ENCODE peak calls at places on chromosomes 13 and 19, in nine cellular contexts. A, I, P, Z, H, T, B, W and Y are unnamed samples.

GRCh38 chr13:110319397-110319773 is 12.3 kb downstream of the COL4A2 start:
- ATAC-seq in A (no peak), I (no peak), P (no peak), Z (peak; percentile 21), H (no peak), T (peak; percentile 2), B (no peak), W (no peak), Y (no peak)

GRCh38 chr19:6718741-6719539 is 1.5 kb downstream of the C3 start:
- ATAC-seq in A (peak; percentile 89), I (peak; percentile 9), P (no peak), Z (peak; percentile 82), H (peak; percentile 18), T (peak; percentile 57), B (peak; percentile 69), W (peak; percentile 21), Y (peak; percentile 11)

GRCh38 chr13:30477346-30478235 is 11.9 kb upstream of the HMGB1 start:
- ATAC-seq in A (peak; percentile 29), I (no peak), P (no peak), Z (no peak), H (no peak), T (no peak), B (no peak), W (peak; percentile 14), Y (no peak)

GRCh38 chr13:51291341-51291740 is 48.1 kb upstream of the SERPINE3 start:
- ATAC-seq in A (no peak), I (no peak), P (peak; percentile 77), Z (no peak), H (peak; percentile 59), T (peak; percentile 77), B (peak; percentile 89), W (peak; percentile 75), Y (no peak)

GRCh38 chr13:46633416-46633815 is 80.4 kb downstream of the LRCH1 start:
- ATAC-seq in A (no peak), I (peak; percentile 90), P (no peak), Z (peak; percentile 17), H (peak; percentile 52), T (peak; percentile 79), B (no peak), W (peak; percentile 67), Y (peak; percentile 43)

GRCh38 chr13:25882732-25883357 is 169.0 kb downstream of the SHISA2 start:
- ATAC-seq in A (no peak), I (no peak), P (no peak), Z (no peak), H (no peak), T (no peak), B (no peak), W (no peak), Y (no peak)

GRCh38 chr19:49423985-49424303 is 703 bp upstream of the PTH2 start:
- ATAC-seq in A (no peak), I (no peak), P (no peak), Z (no peak), H (no peak), T (no peak), B (no peak), W (no peak), Y (no peak)

GRCh38 chr13:113855012-113855921 is 8.6 kb downstream of the GAS6 start:
- ATAC-seq in A (no peak), I (no peak), P (peak; percentile 70), Z (no peak), H (no peak), T (no peak), B (no peak), W (no peak), Y (no peak)

GRCh38 chr13:95842898-95843297 is 166.0 kb downstream of the DNAJC3 start:
- ATAC-seq in A (no peak), I (no peak), P (no peak), Z (no peak), H (no peak), T (no peak), B (no peak), W (no peak), Y (no peak)

GRCh38 chr19:47414469-47414868 is 4.9 kb downstream of the MEIS3 start:
- ATAC-seq in A (peak; percentile 87), I (no peak), P (no peak), Z (no peak), H (no peak), T (peak; percentile 81), B (peak; percentile 88), W (peak; percentile 84), Y (no peak)

GRCh38 chr13:97849305-97849704 is 104.2 kb upstream of the IPO5 start:
- ATAC-seq in A (peak; percentile 70), I (peak; percentile 73), P (peak; percentile 49), Z (peak; percentile 88), H (no peak), T (peak; percentile 81), B (peak; percentile 97), W (peak; percentile 77), Y (no peak)

GRCh38 chr13:29540334-29540733 is 55.2 kb downstream of the SLC7A1 start:
- ATAC-seq in A (no peak), I (no peak), P (no peak), Z (no peak), H (no peak), T (no peak), B (no peak), W (no peak), Y (no peak)

GRCh38 chr13:40233731-40234195 is 432.7 kb downstream of the FOXO1 start:
- ATAC-seq in A (no peak), I (no peak), P (peak; percentile 70), Z (no peak), H (peak; percentile 23), T (no peak), B (no peak), W (no peak), Y (no peak)

GRCh38 chr19:44356383-44357111 is at the start of gene ZNF112:
- ATAC-seq in A (peak; percentile 97), I (peak; percentile 100), P (peak; percentile 100), Z (peak; percentile 100), H (peak; percentile 100), T (peak; percentile 100), B (peak; percentile 100), W (peak; percentile 100), Y (peak; percentile 100)

GRCh38 chr13:85284349-85284748 is 514.9 kb downstream of the SLITRK6 start:
- ATAC-seq in A (no peak), I (no peak), P (no peak), Z (no peak), H (no peak), T (no peak), B (no peak), W (no peak), Y (no peak)

GRCh38 chr13:112674412-112675383 is 15.1 kb upstream of the ATP11A start:
- ATAC-seq in A (no peak), I (no peak), P (peak; percentile 56), Z (no peak), H (no peak), T (no peak), B (no peak), W (no peak), Y (no peak)

GRCh38 chr13:23348270-23349126 is 85.0 kb downstream of the SACS start:
- ATAC-seq in A (no peak), I (peak; percentile 24), P (peak; percentile 57), Z (no peak), H (no peak), T (no peak), B (no peak), W (no peak), Y (peak; percentile 68)

DNA sequence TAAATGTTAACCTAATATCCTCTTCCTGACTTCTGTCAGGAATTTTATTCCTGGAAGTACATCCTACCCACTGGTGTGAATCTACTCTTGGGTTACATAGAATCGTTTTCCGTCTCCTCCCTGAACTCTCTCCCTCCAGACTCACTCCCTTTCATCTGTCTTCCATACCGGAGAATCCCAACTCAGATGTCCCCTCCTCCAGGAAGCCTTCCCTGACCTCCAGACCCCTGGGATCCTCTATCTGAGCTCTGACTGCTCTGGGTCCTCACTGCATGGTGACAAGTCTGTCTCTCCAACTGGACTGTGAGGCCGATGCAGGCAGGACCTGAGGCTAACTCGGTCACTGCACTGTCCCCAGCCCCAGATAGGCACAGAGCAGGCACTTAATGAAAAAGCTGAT is 24.6 kb downstream of the OPA3 start:
- ATAC-seq in A (no peak), I (no peak), P (no peak), Z (no peak), H (no peak), T (no peak), B (no peak), W (no peak), Y (no peak)
- TF ChIP-seq POLR2A in A (no peak), I (no peak), P (no peak), Z (no peak), H (no peak), T (no peak), B (no peak), W (no peak), Y (no peak)

DNA sequence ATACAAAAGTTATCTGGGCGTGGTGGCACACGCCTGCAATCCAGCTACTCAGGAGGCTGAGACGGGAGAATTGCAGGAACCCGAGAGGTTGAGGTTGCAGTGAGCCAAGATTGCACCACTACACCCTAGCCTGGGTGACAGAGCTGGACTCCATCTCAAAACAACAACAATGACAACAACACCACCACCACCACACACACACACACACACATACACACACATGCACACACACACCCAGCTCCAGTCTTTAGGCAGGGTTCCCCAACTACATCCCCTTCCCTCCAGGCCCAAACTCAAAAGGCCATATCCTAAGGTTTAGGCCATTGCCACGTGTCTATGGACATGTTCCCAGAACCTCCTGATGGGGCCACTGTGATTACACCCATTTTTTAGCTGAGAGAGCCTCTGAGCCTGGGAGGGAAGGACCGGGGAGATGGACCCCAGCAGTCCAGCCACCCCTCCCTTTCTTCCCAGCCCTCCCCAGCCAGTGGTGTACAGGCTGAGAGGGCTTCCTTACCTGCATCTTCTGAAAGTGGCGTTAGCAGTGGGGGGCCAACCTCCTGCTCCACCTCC is 9.0 kb upstream of the DMWD start:
- ATAC-seq in A (peak; percentile 38), I (no peak), P (no peak), Z (no peak), H (no peak), T (no peak), B (no peak), W (no peak), Y (no peak)
- H3K9me3 ChIP-seq in A (no peaks in the 10 kb centered on the region), I (peaks cover 4% of the 10 kb centered on the region), P (no peaks in the 10 kb centered on the region), Z (no peaks in the 10 kb centered on the region), H (no peaks in the 10 kb centered on the region), T (no peaks in the 10 kb centered on the region), B (no peaks in the 10 kb centered on the region), W (no peaks in the 10 kb centered on the region), Y (no peaks in the 10 kb centered on the region)

GRCh38 chr13:33756929-33757328 is 61.0 kb upstream of the RFC3 start:
- ATAC-seq in A (no peak), I (no peak), P (no peak), Z (no peak), H (no peak), T (no peak), B (no peak), W (no peak), Y (no peak)
- H3K4me1 ChIP-seq in A (no peaks in the 10 kb centered on the region), I (no peaks in the 10 kb centered on the region), P (peaks cover 6% of the 10 kb centered on the region), Z (peaks cover 4% of the 10 kb centered on the region), H (no peaks in the 10 kb centered on the region), T (no peaks in the 10 kb centered on the region), B (peaks cover 8% of the 10 kb centered on the region), W (no peaks in the 10 kb centered on the region), Y (no peaks in the 10 kb centered on the region)

DNA sequence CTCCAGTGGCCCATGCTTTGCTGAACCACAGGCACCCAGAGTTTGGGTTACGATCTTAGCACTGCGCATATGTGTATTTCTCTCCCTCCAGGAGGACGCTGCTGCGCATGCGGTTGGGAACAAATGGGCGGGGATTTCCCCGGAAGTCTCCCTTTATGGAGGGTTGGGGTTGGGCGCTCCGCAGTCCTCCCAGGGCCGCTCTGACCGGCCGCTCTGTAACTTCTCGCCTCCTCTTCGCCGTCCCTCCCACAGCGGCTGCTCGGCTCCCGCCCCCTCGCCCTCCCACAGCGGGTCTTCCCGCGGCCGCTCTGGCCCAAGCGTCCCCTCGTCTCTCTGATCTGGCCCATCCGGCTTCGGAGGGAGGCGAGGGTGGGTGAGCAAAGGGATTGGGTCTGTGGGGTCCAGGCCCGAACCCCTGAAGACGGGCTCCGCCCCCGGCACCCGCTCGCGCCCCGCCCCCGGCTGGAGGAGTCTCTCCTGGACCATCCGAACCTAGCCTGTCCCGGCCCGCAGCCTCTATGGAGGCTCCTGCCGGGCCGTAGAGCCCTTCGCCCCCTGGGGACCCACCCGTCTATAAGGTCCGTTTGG is at the start of gene MEGF8:
- ATAC-seq in A (peak; percentile 98), I (peak; percentile 98), P (peak; percentile 99), Z (peak; percentile 96), H (peak; percentile 97), T (peak; percentile 97), B (peak; percentile 95), W (peak; percentile 97), Y (peak; percentile 97)
- TF ChIP-seq POLR2A in A (peak; percentile 79), I (peak; percentile 72), P (peak; percentile 4), Z (peak; percentile 31), H (peak; percentile 49), T (peak; percentile 71), B (peak; percentile 43), W (peak; percentile 74), Y (peak; percentile 56)